ENCODE peak calls at places on chromosomes 11 and 22, in four cellular contexts. G is neuronal stem cell, F is H9, Q is mesenchymal stem cell. S is an unnamed sample.

GRCh38 chr11:120818097-120818496 is 205.8 kb upstream of the TBCEL start:
- DNase-seq in G (no peak), F (no peak), Q (no peak), S (no peak)

GRCh38 chr11:10394229-10395100 is 60.6 kb upstream of the AMPD3 start:
- DNase-seq in G (no peak), F (no peak), Q (peak), S (peak)

GRCh38 chr11:73800407-73800806 is 12.7 kb downstream of the MRPL48 start:
- DNase-seq in G (no peak), F (no peak), Q (no peak), S (no peak)

GRCh38 chr11:47451436-47451835 is 2.5 kb upstream of the RAPSN start:
- DNase-seq in G (no peak), F (no peak), Q (no peak), S (no peak)

GRCh38 chr22:19688301-19689290 is 25.7 kb upstream of the SEPTIN5 start:
- DNase-seq in G (no peak), F (no peak), Q (no peak), S (no peak)

GRCh38 chr11:85965202-85965601 is 103.7 kb downstream of the PICALM start:
- DNase-seq in G (no peak), F (no peak), Q (peak), S (peak)

GRCh38 chr22:48428556-48429371 is 1398.9 kb downstream of the BRD1 start:
- DNase-seq in G (no peak), F (no peak), Q (no peak), S (no peak)

GRCh38 chr22:27405672-27406388 is 395.7 kb downstream of the MN1 start:
- DNase-seq in G (peak), F (peak), Q (peak), S (peak)

GRCh38 chr11:101127699-101128570 is 1.7 kb downstream of the PGR start:
- DNase-seq in G (peak), F (peak), Q (peak), S (no peak)

DNA sequence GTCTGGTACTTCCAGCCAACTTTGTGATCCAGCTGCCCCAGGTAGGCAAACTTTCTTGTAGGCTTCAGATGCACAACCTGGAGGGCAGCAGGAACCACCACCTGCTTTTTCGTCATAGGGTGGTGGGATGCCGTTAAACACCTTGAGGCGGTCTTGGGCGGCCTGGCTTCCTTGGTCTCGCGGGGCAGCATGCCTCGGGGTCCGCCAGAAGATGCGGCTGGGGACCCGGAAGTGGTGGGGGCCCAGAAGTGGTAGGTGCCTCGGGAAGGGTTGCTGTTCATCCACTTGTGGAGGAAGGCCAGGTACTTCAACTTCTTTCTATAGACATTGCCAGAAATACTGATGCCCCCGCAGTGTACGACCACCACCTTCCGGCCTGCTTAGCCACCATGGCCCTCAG is 13.3 kb downstream of the DUSP18 start:
- DNase-seq in G (no peak), F (no peak), Q (no peak), S (no peak)
- H4K91ac ChIP-seq in G (no peak), F (peak), Q (no peak), S (no peak)

GRCh38 chr11:69361048-69361447 is 67.1 kb downstream of the MYEOV start:
- DNase-seq in G (no peak), F (peak), Q (no peak), S (no peak)
- H4K91ac ChIP-seq in G (no peak), F (no peak), Q (no peak), S (no peak)

GRCh38 chr22:49921508-49922278 is 3.3 kb downstream of the CRELD2 start:
- DNase-seq in G (no peak), F (no peak), Q (no peak), S (no peak)
- H4K91ac ChIP-seq in G (no peak), F (no peak), Q (no peak), S (no peak)

DNA sequence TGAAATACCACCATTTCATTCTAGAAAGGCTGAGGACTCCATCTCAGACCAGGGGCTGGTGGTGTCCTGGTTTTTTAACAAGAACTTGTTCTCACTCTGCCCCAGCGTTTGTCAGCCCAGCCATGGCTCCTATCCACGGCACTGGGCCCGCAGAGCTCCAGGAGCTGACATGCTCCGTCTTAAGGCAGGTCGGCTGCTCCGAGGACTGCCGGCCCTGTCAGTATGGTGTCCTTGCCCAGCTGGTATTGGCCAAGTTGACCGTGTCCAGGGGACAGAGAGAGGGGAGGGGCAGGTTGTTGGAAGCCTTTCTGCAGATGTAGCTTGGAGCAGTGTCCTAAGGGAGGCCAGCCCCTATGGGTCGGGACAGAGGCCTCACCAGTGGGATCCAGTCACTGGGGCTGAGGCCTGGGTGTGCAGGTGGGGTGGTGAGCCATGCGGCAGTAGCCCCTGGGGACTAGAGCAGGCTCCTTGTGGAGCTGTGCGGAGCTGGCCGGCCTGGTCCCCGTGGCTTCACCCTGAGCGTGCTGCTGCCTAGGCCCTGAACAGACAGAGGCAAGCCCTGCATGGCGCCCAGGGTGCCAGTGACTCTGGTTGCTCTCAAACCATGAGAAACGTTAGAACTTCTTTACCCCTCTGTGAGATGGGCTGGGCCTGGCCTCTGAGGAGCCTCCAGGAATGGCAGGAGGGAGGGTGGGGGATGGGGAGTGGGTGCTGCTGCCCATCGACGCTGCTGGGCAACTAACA is 39.9 kb upstream of the KCNQ1OT1 start:
- DNase-seq in G (no peak), F (no peak), Q (no peak), S (no peak)
- H4K91ac ChIP-seq in G (no peak), F (no peak), Q (peak), S (no peak)

DNA sequence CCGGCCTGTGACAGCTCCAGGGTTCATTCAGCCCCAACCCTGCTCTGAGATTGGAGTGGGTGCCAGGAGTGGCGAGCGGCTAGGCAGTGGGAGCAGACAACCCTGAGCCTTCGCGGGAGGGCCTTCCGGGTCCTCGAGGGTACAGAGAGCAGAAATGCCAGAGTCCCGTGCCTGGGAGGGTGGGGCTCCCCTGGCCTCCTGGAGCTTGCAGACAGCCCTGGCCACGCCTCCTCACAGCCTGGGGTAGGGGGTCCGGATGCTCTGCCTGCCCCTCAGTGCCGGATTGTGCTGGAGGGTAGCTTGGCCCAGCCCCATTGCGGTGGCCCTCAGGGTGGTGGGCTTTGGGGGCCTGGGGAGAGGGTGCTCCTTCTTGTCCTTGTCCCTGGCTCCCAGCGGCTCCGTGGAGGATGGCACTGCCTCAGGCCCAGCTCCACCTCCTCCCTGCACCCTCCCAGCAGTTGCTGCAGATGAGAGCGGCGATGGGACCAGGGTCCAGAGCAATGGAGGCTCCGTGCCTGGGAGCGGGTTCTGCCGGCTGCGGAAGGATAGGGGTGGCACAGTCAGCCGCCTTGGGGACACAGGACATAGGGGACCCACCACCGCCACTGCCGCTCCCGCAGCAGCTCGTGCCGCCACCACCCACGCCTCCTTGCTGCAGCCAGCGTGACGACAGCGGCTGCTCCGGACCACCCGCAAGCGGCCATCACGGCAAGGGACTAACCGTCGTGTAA is 34.9 kb upstream of the OR10G7 start:
- DNase-seq in G (no peak), F (peak), Q (no peak), S (no peak)
- H4K91ac ChIP-seq in G (no peak), F (no peak), Q (peak), S (peak)

GRCh38 chr11:64296830-64297721 is 3.1 kb upstream of the CATSPERZ start:
- DNase-seq in G (no peak), F (no peak), Q (no peak), S (no peak)
- H4K91ac ChIP-seq in G (no peak), F (no peak), Q (no peak), S (no peak)